ENCODE peak calls at places on chromosome 19, in six cellular contexts. One of them, this sample, is unnamed.

GRCh38 chr19:19451429-19452240 is 46.2 kb downstream of the GATAD2A start:
- DNase-seq in T-helper 2 cell: peak
- DNase-seq in T follicular helper cell: no peak
- DNase-seq in right cardiac atrium: no peak
- DNase-seq in tibial artery: no peak
- DNase-seq in stimulated activated CD4-positive, alpha-beta T cell treated with anti-CD3 and anti-CD28 coated beads, Interleukin-12 subunit alpha, Interleukin-12 subunit beta, amount 100 ng/mL, for 4 hours: no peak
- DNase-seq in this sample: peak

GRCh38 chr19:7083076-7083956 is 13.8 kb downstream of the ZNF557 start:
- DNase-seq in T-helper 2 cell: peak
- DNase-seq in right cardiac atrium: no peak
- DNase-seq in tibial artery: no peak
- DNase-seq in stimulated activated CD4-positive, alpha-beta T cell treated with anti-CD3 and anti-CD28 coated beads, Interleukin-12 subunit alpha, Interleukin-12 subunit beta, amount 100 ng/mL, for 4 hours: no peak
- DNase-seq in T follicular helper cell: no peak
- DNase-seq in this sample: no peak

GRCh38 chr19:17248011-17248776 is 2.5 kb upstream of the NR2F6 start:
- DNase-seq in T follicular helper cell: no peak
- DNase-seq in T-helper 2 cell: no peak
- DNase-seq in stimulated activated CD4-positive, alpha-beta T cell treated with anti-CD3 and anti-CD28 coated beads, Interleukin-12 subunit alpha, Interleukin-12 subunit beta, amount 100 ng/mL, for 4 hours: no peak
- DNase-seq in tibial artery: no peak
- DNase-seq in right cardiac atrium: no peak
- DNase-seq in this sample: no peak

GRCh38 chr19:58395979-58396627 is 647 bp downstream of the RNF225 start:
- DNase-seq in T follicular helper cell: no peak
- DNase-seq in tibial artery: no peak
- DNase-seq in stimulated activated CD4-positive, alpha-beta T cell treated with anti-CD3 and anti-CD28 coated beads, Interleukin-12 subunit alpha, Interleukin-12 subunit beta, amount 100 ng/mL, for 4 hours: peak
- DNase-seq in T-helper 2 cell: no peak
- DNase-seq in right cardiac atrium: peak
- DNase-seq in this sample: no peak

GRCh38 chr19:47330466-47330869 is 1.5 kb upstream of the C5AR2 start:
- DNase-seq in right cardiac atrium: no peak
- DNase-seq in stimulated activated CD4-positive, alpha-beta T cell treated with anti-CD3 and anti-CD28 coated beads, Interleukin-12 subunit alpha, Interleukin-12 subunit beta, amount 100 ng/mL, for 4 hours: no peak
- DNase-seq in T-helper 2 cell: peak
- DNase-seq in tibial artery: no peak
- DNase-seq in T follicular helper cell: no peak
- DNase-seq in this sample: no peak

GRCh38 chr19:459724-460511 is 915 bp downstream of the SHC2 start:
- DNase-seq in T-helper 2 cell: no peak
- DNase-seq in right cardiac atrium: peak
- DNase-seq in T follicular helper cell: no peak
- DNase-seq in tibial artery: no peak
- DNase-seq in stimulated activated CD4-positive, alpha-beta T cell treated with anti-CD3 and anti-CD28 coated beads, Interleukin-12 subunit alpha, Interleukin-12 subunit beta, amount 100 ng/mL, for 4 hours: peak
- DNase-seq in this sample: peak

GRCh38 chr19:19626516-19627441 is 1.2 kb downstream of the LPAR2 start:
- DNase-seq in right cardiac atrium: peak
- DNase-seq in T-helper 2 cell: no peak
- DNase-seq in tibial artery: no peak
- DNase-seq in stimulated activated CD4-positive, alpha-beta T cell treated with anti-CD3 and anti-CD28 coated beads, Interleukin-12 subunit alpha, Interleukin-12 subunit beta, amount 100 ng/mL, for 4 hours: no peak
- DNase-seq in T follicular helper cell: no peak
- DNase-seq in this sample: no peak

GRCh38 chr19:54850930-54851329 is 687 bp downstream of the KIR3DL2 start:
- DNase-seq in T-helper 2 cell: no peak
- DNase-seq in stimulated activated CD4-positive, alpha-beta T cell treated with anti-CD3 and anti-CD28 coated beads, Interleukin-12 subunit alpha, Interleukin-12 subunit beta, amount 100 ng/mL, for 4 hours: no peak
- DNase-seq in tibial artery: no peak
- DNase-seq in right cardiac atrium: no peak
- DNase-seq in T follicular helper cell: no peak
- DNase-seq in this sample: no peak

This sample was measured in activated CD8-positive, alpha-beta memory T cell treated with anti-CD3 and anti-CD28 coated beads for 24 hours.